ENCODE peak calls at places on chromosomes 4 and X, in nine cellular contexts. B is hepatocyte, G is fibroblast of lung, V is cardiac muscle cell, Q is prostate gland, H is bronchial epithelial cell, P is BE2C, Y is suprapubic skin, E is brain microvascular endothelial cell. K is an unnamed sample. For H3K36me3, the result is how much of the 10 kb centered on the place peaks cover.

GRCh38 chr4:138218976-138219375 is 23.2 kb downstream of the SLC7A11 start:
- DNase-seq in E (no peak), B (no peak), H (no peak), Y (no peak), Q (no peak), V (no peak), G (no peak), P (no peak), K (no peak)

GRCh38 chr4:4901877-4902276 is 42.4 kb downstream of the MSX1 start:
- DNase-seq in V (no peak), Y (no peak), B (no peak), Q (no peak), G (no peak), H (no peak), P (no peak), E (no peak), K (no peak)

GRCh38 chr4:114495471-114495928 is 103.1 kb upstream of the UGT8 start:
- DNase-seq in Y (no peak), H (no peak), Q (no peak), P (no peak), E (no peak), G (no peak), V (peak), B (no peak), K (no peak)

GRCh38 chrX:132216806-132217202 is 2.4 kb downstream of the RAP2C start:
- DNase-seq in Y (no peak), E (no peak), B (peak), G (peak), P (no peak), Q (no peak), H (peak), V (no peak), K (no peak)

GRCh38 chr4:87932718-87933136 is 42.8 kb upstream of the SPP1 start:
- DNase-seq in V (no peak), Y (no peak), G (no peak), H (no peak), E (no peak), Q (no peak), B (no peak), P (no peak), K (no peak)

GRCh38 chr4:24001486-24001885 is 111.6 kb upstream of the PPARGC1A start:
- DNase-seq in E (no peak), Q (no peak), Y (no peak), V (no peak), P (no peak), H (no peak), G (no peak), B (no peak), K (no peak)

GRCh38 chr4:40308528-40309122 is 26.5 kb upstream of the CHRNA9 start:
- DNase-seq in Y (no peak), B (no peak), H (no peak), E (no peak), V (no peak), G (no peak), Q (no peak), P (no peak), K (no peak)

GRCh38 chr4:57442241-57442640 is 332.1 kb upstream of the IGFBP7 start:
- DNase-seq in B (no peak), P (no peak), V (no peak), H (no peak), E (no peak), Q (no peak), G (no peak), Y (no peak), K (no peak)

GRCh38 chr4:53547983-53548382 is 43.3 kb downstream of the LNX1 start:
- DNase-seq in B (no peak), Y (no peak), G (peak), P (no peak), E (no peak), V (no peak), H (no peak), Q (no peak), K (no peak)

GRCh38 chr4:119068529-119068962 is 67.1 kb upstream of the MYOZ2 start:
- DNase-seq in Q (no peak), V (no peak), H (peak), G (peak), P (no peak), Y (no peak), E (no peak), B (peak), K (no peak)

GRCh38 chr4:5996641-5997040 is 21.6 kb downstream of the C4orf50 start:
- DNase-seq in H (no peak), Y (peak), B (no peak), E (no peak), G (no peak), Q (no peak), V (no peak), P (no peak), K (no peak)

GRCh38 chr4:158155656-158156356 is 17.0 kb downstream of the GASK1B start:
- DNase-seq in H (no peak), Q (no peak), V (no peak), G (peak), Y (no peak), B (peak), E (no peak), P (no peak), K (no peak)

GRCh38 chr4:182804131-182804530 is 113.1 kb downstream of the DCTD start:
- DNase-seq in Y (no peak), Q (no peak), V (no peak), P (no peak), G (no peak), E (no peak), B (no peak), H (no peak), K (no peak)

GRCh38 chrX:1452497-1453389 is at the start of gene ASMTL:
- DNase-seq in Y (peak), B (peak), V (peak), G (peak), P (peak), E (peak), H (peak), Q (peak), K (peak)

GRCh38 chrX:37746268-37746931 is 33.5 kb upstream of the CYBB start:
- DNase-seq in E (no peak), Q (no peak), P (no peak), Y (no peak), H (peak), V (no peak), B (peak), G (peak), K (no peak)

GRCh38 chr4:165472943-165473676 is 94.3 kb downstream of the CPE start:
- DNase-seq in V (no peak), E (no peak), H (no peak), P (no peak), G (no peak), Y (no peak), Q (no peak), B (no peak), K (no peak)

GRCh38 chr4:8439168-8439567 is 1.4 kb downstream of the ACOX3 start:
- DNase-seq in P (no peak), V (no peak), Y (no peak), Q (peak), B (no peak), G (no peak), H (peak), E (no peak), K (no peak)

GRCh38 chrX:80812176-80812575 is 2.5 kb upstream of the BRWD3 start:
- DNase-seq in B (peak), Q (no peak), E (peak), P (peak), G (peak), V (peak), Y (no peak), H (no peak), K (no peak)

GRCh38 chrX:150934453-150934852 is 36.0 kb upstream of the CD99L2 start:
- DNase-seq in G (peak), Q (peak), V (no peak), Y (no peak), P (no peak), H (peak), B (peak), E (peak), K (no peak)

GRCh38 chr4:128249787-128250668 is 37.6 kb downstream of the PGRMC2 start:
- DNase-seq in P (no peak), Y (no peak), V (no peak), Q (no peak), E (no peak), B (no peak), H (no peak), G (no peak), K (no peak)

GRCh38 chr4:46211406-46211805 is 87.6 kb upstream of the GABRG1 start:
- DNase-seq in P (no peak), H (peak), G (peak), E (no peak), Q (no peak), V (no peak), B (no peak), Y (no peak), K (no peak)

GRCh38 chr4:123606336-123606735 is 209.7 kb downstream of the SPRY1 start:
- DNase-seq in Y (no peak), G (no peak), P (no peak), E (no peak), Q (no peak), V (no peak), B (no peak), H (no peak), K (no peak)

DNA sequence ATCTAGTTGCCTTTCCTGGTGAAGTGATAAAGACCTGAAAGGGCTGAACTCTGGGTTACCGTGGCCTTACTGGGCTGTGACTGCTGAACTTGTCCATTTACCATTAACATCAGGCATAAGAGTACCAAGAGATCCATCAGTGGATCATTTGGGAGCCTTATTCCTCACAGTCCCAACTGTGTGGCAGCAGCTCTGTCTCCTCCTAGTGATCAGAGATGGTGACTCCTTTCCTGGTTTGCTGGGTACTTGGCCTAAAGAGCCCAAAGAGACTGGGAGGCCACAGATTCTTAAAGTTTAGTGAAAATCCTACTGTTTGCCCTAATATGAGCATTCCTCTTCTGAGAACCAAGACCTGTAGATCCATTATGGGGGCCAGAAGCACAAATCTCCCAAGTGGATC is 56.3 kb upstream of the ATP6AP2 start:
- DNase-seq in E (no peak), H (no peak), B (no peak), V (no peak), Q (no peak), P (no peak), Y (no peak), G (no peak), K (no peak)
- TF ChIP-seq CTCF in E (peak), H (no peak), B (no peak), V (peak), Q (no peak), P (peak), Y (no peak), G (no peak), K (no peak)

GRCh38 chr4:113462286-113462685 is 299.3 kb downstream of the CAMK2D start:
- DNase-seq in Q (no peak), E (no peak), H (no peak), G (no peak), B (no peak), V (no peak), Y (no peak), P (no peak), K (no peak)
- H3K36me3 ChIP-seq in Q (under half), E (under half), H (under half), G (under half), B (under half), V (under half), Y (under half), P (under half), K (under half)

GRCh38 chrX:83934220-83934619 is 73.3 kb downstream of the CYLC1 start:
- DNase-seq in B (no peak), Q (no peak), V (peak), G (no peak), P (no peak), H (no peak), E (no peak), Y (no peak), K (no peak)
- TF ChIP-seq CTCF in B (peak), Q (no peak), V (no peak), G (no peak), P (peak), H (no peak), E (no peak), Y (no peak), K (peak)

GRCh38 chrX:130025256-130025655 is 42.8 kb downstream of the BCORL1 start:
- DNase-seq in E (no peak), Q (no peak), P (no peak), V (no peak), H (no peak), G (no peak), B (no peak), Y (no peak), K (no peak)
- H3K36me3 ChIP-seq in E (under half), Q (under half), P (under half), V (under half), H (under half), G (under half), B (under half), Y (under half), K (under half)

GRCh38 chrX:154367474-154368308 is 6.7 kb downstream of the FLNA start:
- DNase-seq in H (no peak), G (no peak), Q (no peak), E (no peak), V (no peak), B (no peak), P (no peak), Y (no peak), K (no peak)
- TF ChIP-seq CTCF in H (no peak), G (no peak), Q (no peak), E (no peak), V (no peak), B (no peak), P (no peak), Y (no peak), K (no peak)

GRCh38 chr4:51884055-51884454 is 41.1 kb downstream of the DCUN1D4 start:
- DNase-seq in G (no peak), Q (no peak), P (no peak), H (no peak), B (no peak), Y (no peak), V (no peak), E (no peak), K (no peak)

GRCh38 chr4:51885371-51885770 is 42.4 kb downstream of the DCUN1D4 start:
- DNase-seq in H (peak), Y (no peak), B (peak), G (peak), P (no peak), V (peak), Q (no peak), E (peak), K (no peak)

GRCh38 chr4:51880016-51880915 is 37.3 kb downstream of the DCUN1D4 start:
- DNase-seq in H (no peak), P (no peak), B (peak), V (no peak), Y (no peak), Q (no peak), E (no peak), G (no peak), K (no peak)

GRCh38 chr4:51884606-51885005 is 41.7 kb downstream of the DCUN1D4 start:
- DNase-seq in H (no peak), B (no peak), G (no peak), P (no peak), V (no peak), Q (no peak), Y (no peak), E (no peak), K (no peak)
- H3K36me3 ChIP-seq in H (under half), B (under half), G (under half), P (under half), V (under half), Q (under half), Y (half or more), E (under half), K (half or more)

GRCh38 chr4:76751612-76752343 is 146.2 kb downstream of the SOWAHB start:
- DNase-seq in B (no peak), E (no peak), Y (no peak), Q (no peak), G (no peak), P (no peak), V (no peak), H (no peak), K (no peak)

GRCh38 chr4:76749361-76749760 is 148.6 kb downstream of the SOWAHB start:
- DNase-seq in Q (no peak), P (no peak), E (no peak), Y (no peak), B (no peak), H (no peak), V (no peak), G (no peak), K (no peak)

GRCh38 chr4:76747613-76748012 is 150.3 kb downstream of the SOWAHB start:
- DNase-seq in B (no peak), P (no peak), H (no peak), E (no peak), V (no peak), Q (no peak), G (peak), Y (no peak), K (no peak)

GRCh38 chr4:76750716-76751115 is 147.2 kb downstream of the SOWAHB start:
- DNase-seq in B (no peak), Q (no peak), P (no peak), V (no peak), E (no peak), G (peak), H (no peak), Y (no peak), K (no peak)

DNA sequence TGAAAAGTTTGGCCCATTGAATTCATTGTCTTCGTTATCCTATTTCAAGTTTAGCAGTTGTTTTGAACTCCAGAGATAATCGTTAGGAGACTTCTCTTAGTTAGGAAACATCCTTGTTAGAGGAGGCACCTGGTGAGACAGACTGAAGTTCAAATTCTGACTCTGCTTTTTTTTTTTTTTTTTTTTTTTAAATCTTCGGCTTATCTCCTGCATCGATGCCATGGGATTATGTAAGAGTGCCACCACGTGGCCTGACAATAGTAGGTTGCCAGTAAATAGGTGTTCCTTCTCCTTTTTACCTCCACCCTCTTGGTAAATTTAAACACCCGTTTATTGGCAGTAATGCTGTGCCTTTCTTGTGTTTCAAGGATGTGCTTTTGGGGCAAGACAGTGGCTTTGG is 149.3 kb downstream of the SOWAHB start:
- DNase-seq in Y (no peak), E (peak), Q (peak), G (peak), B (peak), V (no peak), P (peak), H (peak), K (no peak)
- TF ChIP-seq CTCF in Y (no peak), E (peak), Q (peak), G (no peak), B (peak), V (peak), P (peak), H (peak), K (peak)

DNA sequence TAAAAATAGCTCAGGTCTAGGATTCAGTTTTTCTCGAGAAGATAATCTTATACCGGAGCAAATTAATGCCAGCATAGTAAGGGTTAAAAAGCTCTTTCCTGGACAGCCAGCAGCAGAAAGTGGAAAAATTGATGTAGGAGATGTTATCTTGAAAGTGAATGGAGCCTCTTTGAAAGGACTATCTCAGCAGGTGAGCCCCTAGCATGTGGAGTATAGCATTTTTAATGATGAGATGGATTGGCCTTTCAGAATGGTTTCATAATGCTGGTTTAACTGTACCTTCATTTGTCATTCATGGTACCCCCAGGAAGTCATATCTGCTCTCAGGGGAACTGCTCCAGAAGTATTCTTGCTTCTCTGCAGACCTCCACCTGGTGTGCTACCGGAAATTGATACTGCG is 79.4 kb downstream of the SLC10A6 start:
- DNase-seq in G (no peak), E (no peak), P (no peak), H (no peak), B (no peak), Y (no peak), V (no peak), Q (no peak), K (no peak)
- H3K36me3 ChIP-seq in G (under half), E (under half), P (under half), H (under half), B (under half), Y (half or more), V (under half), Q (under half), K (half or more)

GRCh38 chr4:180150818-180151217 is 2092.4 kb upstream of the TENM3 start:
- DNase-seq in Q (no peak), V (no peak), P (no peak), B (no peak), G (no peak), E (no peak), H (peak), Y (no peak), K (no peak)
- TF ChIP-seq CTCF in Q (no peak), V (no peak), P (peak), B (peak), G (no peak), E (peak), H (peak), Y (no peak), K (peak)

K was measured in RWPE2.